ENCODE peak calls at places on chromosome 6, in six cellular contexts. Q is A549, A is SK-N-SH, N is GM12878, L is ovary, S is transverse colon. T is an unnamed sample.

GRCh38 chr6:90691823-90692222 is 105.0 kb upstream of the MAP3K7 start:
- DNase-seq in Q (no peak), A (no peak), N (no peak), L (no peak), S (no peak), T (no peak)

GRCh38 chr6:92460133-92460532 is 959.2 kb downstream of the EPHA7 start:
- DNase-seq in A (no peak), L (no peak), N (no peak), Q (no peak), S (no peak), T (no peak)

GRCh38 chr6:39224523-39225182 is 4.6 kb downstream of the KCNK5 start:
- DNase-seq in A (no peak), L (peak), N (no peak), S (peak), Q (no peak), T (no peak)

GRCh38 chr6:43744931-43745727 is 24.9 kb upstream of the VEGFA start:
- DNase-seq in Q (no peak), A (peak), S (no peak), L (no peak), N (no peak), T (peak)

GRCh38 chr6:43070028-43070632 is 6.0 kb upstream of the PTK7 start:
- DNase-seq in S (no peak), Q (peak), N (no peak), L (peak), A (peak), T (no peak)

GRCh38 chr6:12325872-12326271 is 35.7 kb downstream of the EDN1 start:
- DNase-seq in L (no peak), N (no peak), S (no peak), Q (no peak), A (no peak), T (no peak)

GRCh38 chr6:6811151-6812002 is 222.9 kb downstream of the LY86 start:
- DNase-seq in A (no peak), L (peak), Q (peak), N (no peak), S (peak), T (peak)

GRCh38 chr6:111265842-111266241 is 178.5 kb downstream of the SLC16A10 start:
- DNase-seq in Q (no peak), S (no peak), A (no peak), N (no peak), L (no peak), T (no peak)

GRCh38 chr6:165146456-165146855 is 162.9 kb downstream of the C6orf118 start:
- DNase-seq in Q (no peak), N (no peak), L (no peak), A (no peak), S (no peak), T (no peak)

GRCh38 chr6:78253618-78254017 is 600.8 kb downstream of the MEI4 start:
- DNase-seq in A (no peak), N (no peak), Q (no peak), S (no peak), L (no peak), T (no peak)
- TF ChIP-seq EP300 in A (no peak), N (no peak), Q (no peak), S (no peak), L (no peak), T (no peak)

DNA sequence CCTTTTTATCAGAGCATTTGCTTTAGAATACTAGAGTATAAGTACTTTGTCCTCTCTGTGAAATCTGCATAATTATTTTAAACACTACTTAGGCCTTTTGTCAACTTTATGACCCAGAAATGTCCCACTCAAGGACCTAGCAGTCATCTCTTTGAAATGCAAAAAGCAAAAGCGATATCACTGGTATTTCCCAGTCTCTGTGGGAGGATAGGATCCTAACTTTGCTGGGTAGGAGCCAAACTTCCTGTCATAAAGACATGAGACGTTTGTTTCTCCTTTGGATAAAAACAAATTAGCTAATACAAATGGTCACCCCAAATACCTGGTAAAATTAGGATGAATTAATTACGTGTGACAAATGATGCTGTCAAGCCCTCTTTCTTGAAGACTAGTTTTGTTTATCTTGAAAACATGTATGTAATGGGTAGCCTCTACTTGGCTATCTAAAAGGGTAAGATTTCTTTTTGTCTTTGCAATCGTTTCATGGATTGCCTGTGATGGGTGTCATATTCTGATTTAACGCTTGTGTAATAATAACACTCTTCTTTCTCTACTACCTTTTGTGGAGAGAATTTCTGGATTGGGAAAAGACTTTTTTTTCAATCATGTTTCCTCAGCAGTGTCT is 36.2 kb downstream of the DCDC2 start:
- DNase-seq in N (no peak), S (no peak), Q (no peak), A (no peak), L (no peak), T (no peak)
- H3K4me3 ChIP-seq in N (no peak), S (no peak), Q (no peak), A (no peak), L (no peak), T (no peak)

DNA sequence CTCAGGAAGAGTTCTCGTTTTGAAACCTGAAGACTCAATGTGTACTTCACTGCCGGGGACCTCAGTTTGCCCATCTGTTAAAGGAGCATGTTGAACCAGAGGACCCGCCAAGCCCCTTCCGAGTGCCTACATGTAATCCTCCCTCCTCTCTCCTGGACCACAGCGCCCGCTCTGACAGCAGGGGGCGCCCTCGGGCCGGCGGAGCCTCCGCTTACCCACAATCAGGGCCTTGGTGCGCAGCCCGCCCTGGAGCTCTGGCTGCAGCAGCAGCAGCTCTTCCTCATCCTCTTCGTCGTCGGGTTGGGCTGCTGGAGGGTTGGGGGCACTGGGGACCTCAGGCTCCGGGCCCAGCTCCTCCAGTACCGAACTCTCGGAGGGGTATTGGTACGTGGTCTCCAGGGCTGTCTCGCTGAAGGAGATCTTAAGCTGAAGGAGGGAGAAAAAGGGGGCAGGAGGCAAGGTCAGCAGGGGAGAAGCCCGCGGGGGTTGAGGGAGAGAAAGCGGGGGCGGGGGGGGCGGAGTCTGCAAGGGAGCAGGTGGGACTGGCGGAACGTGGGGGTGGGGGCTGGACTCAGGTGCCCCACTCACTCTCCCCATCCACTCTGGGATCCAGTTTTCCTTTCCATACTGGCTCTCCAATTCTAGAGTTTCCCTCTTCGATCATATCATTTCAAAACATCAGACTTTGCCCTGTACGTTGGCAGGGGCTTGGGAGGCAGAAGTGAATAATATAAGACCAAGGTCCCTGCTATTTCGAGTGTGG is 6.3 kb upstream of the DHX16 start:
- DNase-seq in Q (peak), N (no peak), L (peak), A (peak), S (peak), T (peak)
- TF ChIP-seq EP300 in Q (no peak), N (no peak), L (no peak), A (no peak), S (no peak), T (no peak)

GRCh38 chr6:133890941-133891813 is 2.3 kb downstream of the TCF21 start:
- DNase-seq in L (peak), N (no peak), Q (peak), S (peak), A (peak), T (peak)
- H3K4me3 ChIP-seq in L (peak), N (no peak), Q (peak), S (peak), A (no peak), T (peak)

GRCh38 chr6:25035451-25036435 is 100.0 kb upstream of the RIPOR2 start:
- DNase-seq in A (no peak), N (no peak), L (no peak), S (no peak), Q (no peak), T (no peak)
- TF ChIP-seq EP300 in A (no peak), N (no peak), L (no peak), S (no peak), Q (no peak), T (no peak)

GRCh38 chr6:37516920-37517405 is 17.3 kb upstream of the CCDC167 start:
- DNase-seq in N (no peak), L (no peak), A (peak), Q (no peak), S (no peak), T (no peak)
- H3K4me3 ChIP-seq in N (peak), L (no peak), A (no peak), Q (no peak), S (no peak), T (no peak)